ENCODE peak calls at places on chromosomes 5 and 9, in ten cellular contexts. K, B, V, C, A, S, U, G, P and O are unnamed samples.
A peak's percentile ranks its signal among the peaks of the same experiment; 100 is the strongest.

GRCh38 chr9:126363250-126363649 is 36.6 kb downstream of the MVB12B start:
- DNase-seq in K (no peak), B (no peak), V (no peak), C (no peak), A (no peak), S (no peak), U (no peak), G (no peak), P (no peak), O (no peak)

GRCh38 chr9:76394896-76395244 is 644 bp upstream of the RFK start:
- DNase-seq in K (no peak), B (peak; percentile 21), V (peak; percentile 38), C (peak; percentile 56), A (no peak), S (peak; percentile 27), U (no peak), G (peak; percentile 69), P (peak; percentile 63), O (peak; percentile 89)

GRCh38 chr5:40676643-40677333 is 2.9 kb upstream of the PTGER4 start:
- DNase-seq in K (no peak), B (no peak), V (peak; percentile 89), C (peak; percentile 82), A (no peak), S (no peak), U (peak; percentile 93), G (peak; percentile 42), P (no peak), O (no peak)

GRCh38 chr5:145775411-145775810 is 59.7 kb downstream of the PRELID2 start:
- DNase-seq in K (no peak), B (no peak), V (no peak), C (no peak), A (no peak), S (no peak), U (no peak), G (no peak), P (no peak), O (no peak)

GRCh38 chr9:129309041-129309430 is 131.0 kb upstream of the IER5L start:
- DNase-seq in K (no peak), B (no peak), V (no peak), C (no peak), A (peak; percentile 33), S (no peak), U (no peak), G (no peak), P (peak; percentile 16), O (peak; percentile 35)

GRCh38 chr5:57435701-57436134 is 46.9 kb downstream of the ACTBL2 start:
- DNase-seq in K (peak; percentile 79), B (no peak), V (peak; percentile 97), C (peak; percentile 85), A (no peak), S (no peak), U (peak; percentile 99), G (no peak), P (no peak), O (peak; percentile 87)

GRCh38 chr5:15834596-15835245 is 334.7 kb downstream of the FBXL7 start:
- DNase-seq in K (peak; percentile 61), B (no peak), V (peak; percentile 52), C (no peak), A (no peak), S (no peak), U (peak; percentile 94), G (no peak), P (no peak), O (no peak)

GRCh38 chr5:99130081-99130480 is 201.3 kb upstream of the CHD1 start:
- DNase-seq in K (no peak), B (no peak), V (no peak), C (no peak), A (no peak), S (no peak), U (peak; percentile 11), G (no peak), P (no peak), O (no peak)

GRCh38 chr5:32562841-32563240 is 22.5 kb upstream of the SUB1 start:
- DNase-seq in K (no peak), B (no peak), V (no peak), C (no peak), A (no peak), S (no peak), U (no peak), G (no peak), P (no peak), O (no peak)

GRCh38 chr9:76401580-76402354 is 7.5 kb upstream of the RFK start:
- DNase-seq in K (no peak), B (no peak), V (peak; percentile 41), C (no peak), A (no peak), S (no peak), U (no peak), G (no peak), P (no peak), O (no peak)

GRCh38 chr9:122256206-122256605 is 8.4 kb downstream of the RBM18 start:
- DNase-seq in K (no peak), B (no peak), V (no peak), C (no peak), A (no peak), S (no peak), U (no peak), G (no peak), P (no peak), O (no peak)

GRCh38 chr9:33113799-33114547 is 37.5 kb upstream of the SMU1 start:
- DNase-seq in K (no peak), B (no peak), V (no peak), C (no peak), A (no peak), S (no peak), U (no peak), G (no peak), P (no peak), O (no peak)

GRCh38 chr9:78132688-78133033 is 101.0 kb upstream of the GNAQ start:
- DNase-seq in K (no peak), B (no peak), V (no peak), C (peak; percentile 28), A (no peak), S (no peak), U (peak; percentile 49), G (no peak), P (no peak), O (no peak)

GRCh38 chr5:176365663-176366574 is 632 bp downstream of the ARL10 start:
- DNase-seq in K (no peak), B (no peak), V (peak; percentile 36), C (peak; percentile 51), A (no peak), S (no peak), U (peak; percentile 45), G (peak; percentile 59), P (peak; percentile 56), O (no peak)

GRCh38 chr5:173486826-173487225 is 129.6 kb downstream of the BOD1 start:
- DNase-seq in K (no peak), B (no peak), V (no peak), C (no peak), A (peak; percentile 5), S (no peak), U (no peak), G (peak; percentile 3), P (no peak), O (no peak)

GRCh38 chr5:3734621-3735020 is 139.0 kb downstream of the IRX1 start:
- DNase-seq in K (no peak), B (no peak), V (no peak), C (no peak), A (no peak), S (no peak), U (no peak), G (no peak), P (no peak), O (no peak)

GRCh38 chr5:17365756-17366155 is 132.3 kb upstream of the TAF11L2 start:
- DNase-seq in K (no peak), B (no peak), V (peak; percentile 65), C (peak; percentile 39), A (no peak), S (no peak), U (no peak), G (no peak), P (no peak), O (no peak)

GRCh38 chr5:171855798-171856772 is 70.5 kb downstream of the SMIM23 start:
- DNase-seq in K (no peak), B (no peak), V (no peak), C (no peak), A (no peak), S (no peak), U (no peak), G (no peak), P (no peak), O (no peak)

GRCh38 chr9:116494815-116495634 is 192.1 kb upstream of the TRIM32 start:
- DNase-seq in K (no peak), B (no peak), V (peak; percentile 54), C (peak; percentile 9), A (no peak), S (no peak), U (no peak), G (peak; percentile 65), P (no peak), O (peak; percentile 74)

GRCh38 chr5:132069561-132069960 is 4.0 kb upstream of the CSF2 start:
- DNase-seq in K (no peak), B (no peak), V (no peak), C (no peak), A (no peak), S (no peak), U (no peak), G (no peak), P (no peak), O (no peak)

GRCh38 chr5:137954131-137954879 is 65.0 kb downstream of the PKD2L2 start:
- DNase-seq in K (peak; percentile 75), B (no peak), V (peak; percentile 73), C (peak; percentile 82), A (no peak), S (peak; percentile 4), U (peak; percentile 91), G (no peak), P (no peak), O (no peak)

GRCh38 chr5:395156-395920 is 47.6 kb upstream of the EXOC3 start:
- DNase-seq in K (peak; percentile 91), B (no peak), V (peak; percentile 77), C (peak; percentile 99), A (peak; percentile 86), S (no peak), U (peak; percentile 73), G (peak; percentile 28), P (no peak), O (peak; percentile 63)

GRCh38 chr9:116058421-116058820 is 95.2 kb upstream of the PAPPA start:
- DNase-seq in K (no peak), B (no peak), V (no peak), C (peak; percentile 46), A (no peak), S (no peak), U (no peak), G (no peak), P (no peak), O (peak; percentile 96)

GRCh38 chr5:79876510-79876909 is 114.6 kb downstream of the MTX3 start:
- DNase-seq in K (no peak), B (no peak), V (no peak), C (no peak), A (no peak), S (no peak), U (no peak), G (no peak), P (no peak), O (no peak)

GRCh38 chr5:172775326-172776234 is 4.6 kb upstream of the DUSP1 start:
- DNase-seq in K (no peak), B (no peak), V (no peak), C (no peak), A (no peak), S (peak; percentile 96), U (no peak), G (no peak), P (peak; percentile 93), O (peak; percentile 98)

GRCh38 chr5:37056762-37057161 is 180.2 kb downstream of the NIPBL start:
- DNase-seq in K (no peak), B (no peak), V (no peak), C (no peak), A (no peak), S (no peak), U (no peak), G (no peak), P (no peak), O (no peak)

GRCh38 chr9:4986291-4986690 is 1.2 kb downstream of the JAK2 start:
- DNase-seq in K (no peak), B (no peak), V (no peak), C (no peak), A (no peak), S (no peak), U (no peak), G (no peak), P (no peak), O (no peak)

GRCh38 chr9:122179690-122180074 is 20.0 kb downstream of the MORN5 start:
- DNase-seq in K (no peak), B (no peak), V (peak; percentile 79), C (peak; percentile 48), A (peak; percentile 22), S (no peak), U (no peak), G (no peak), P (no peak), O (no peak)